ENCODE peak calls at places on chromosomes 11 and 22, in five cellular contexts. One of them, this sample, is unnamed.

GRCh38 chr22:38247713-38248112 is 25.1 kb downstream of the TMEM184B start:
- DNase-seq in GM06990: no peak
- DNase-seq in endothelial cell: no peak
- DNase-seq in effector memory CD4-positive, alpha-beta T cell: no peak
- DNase-seq in NCI-H1105 treated with DMSO at 0.1 percent for 48 hours: no peak
- DNase-seq in this sample: no peak

GRCh38 chr22:20953668-20954500 is 13.2 kb upstream of the AIFM3 start:
- DNase-seq in GM06990: no peak
- DNase-seq in NCI-H1105 treated with DMSO at 0.1 percent for 48 hours: no peak
- DNase-seq in endothelial cell: no peak
- DNase-seq in effector memory CD4-positive, alpha-beta T cell: no peak
- DNase-seq in this sample: no peak

GRCh38 chr11:64877390-64878222 is 815 bp downstream of the EHD1 start:
- DNase-seq in endothelial cell: no peak
- DNase-seq in GM06990: peak; percentile 55
- DNase-seq in effector memory CD4-positive, alpha-beta T cell: no peak
- DNase-seq in NCI-H1105 treated with DMSO at 0.1 percent for 48 hours: no peak
- DNase-seq in this sample: no peak

GRCh38 chr22:31327786-31328544 is 18.2 kb downstream of the PATZ1 start:
- DNase-seq in endothelial cell: no peak
- DNase-seq in NCI-H1105 treated with DMSO at 0.1 percent for 48 hours: no peak
- DNase-seq in GM06990: no peak
- DNase-seq in effector memory CD4-positive, alpha-beta T cell: no peak
- DNase-seq in this sample: no peak

GRCh38 chr11:10628506-10629236 is 60.2 kb upstream of the LYVE1 start:
- DNase-seq in GM06990: no peak
- DNase-seq in effector memory CD4-positive, alpha-beta T cell: no peak
- DNase-seq in endothelial cell: no peak
- DNase-seq in NCI-H1105 treated with DMSO at 0.1 percent for 48 hours: no peak
- DNase-seq in this sample: no peak

GRCh38 chr11:38814670-38815069 is 2216.6 kb upstream of the RAG2 start:
- DNase-seq in NCI-H1105 treated with DMSO at 0.1 percent for 48 hours: no peak
- DNase-seq in effector memory CD4-positive, alpha-beta T cell: no peak
- DNase-seq in endothelial cell: no peak
- DNase-seq in GM06990: no peak
- DNase-seq in this sample: no peak

GRCh38 chr11:111933872-111934271 is 3.3 kb upstream of the DIXDC1 start:
- DNase-seq in NCI-H1105 treated with DMSO at 0.1 percent for 48 hours: no peak
- DNase-seq in GM06990: no peak
- DNase-seq in effector memory CD4-positive, alpha-beta T cell: no peak
- DNase-seq in endothelial cell: no peak
- DNase-seq in this sample: no peak

GRCh38 chr11:69157156-69157821 is 1.6 kb downstream of the SMIM38 start:
- DNase-seq in NCI-H1105 treated with DMSO at 0.1 percent for 48 hours: peak; percentile 37
- DNase-seq in endothelial cell: no peak
- DNase-seq in effector memory CD4-positive, alpha-beta T cell: no peak
- DNase-seq in GM06990: peak; percentile 49
- DNase-seq in this sample: peak; percentile 59

GRCh38 chr11:19573666-19574065 is 139.0 kb upstream of the NAV2 start:
- DNase-seq in NCI-H1105 treated with DMSO at 0.1 percent for 48 hours: peak; percentile 38
- DNase-seq in effector memory CD4-positive, alpha-beta T cell: no peak
- DNase-seq in endothelial cell: no peak
- DNase-seq in GM06990: no peak
- DNase-seq in this sample: no peak

GRCh38 chr11:35211952-35212351 is 73.0 kb downstream of the CD44 start:
- DNase-seq in GM06990: no peak
- DNase-seq in NCI-H1105 treated with DMSO at 0.1 percent for 48 hours: no peak
- DNase-seq in endothelial cell: no peak
- DNase-seq in effector memory CD4-positive, alpha-beta T cell: no peak
- DNase-seq in this sample: no peak

GRCh38 chr11:1298695-1299492 is 10.5 kb downstream of the TOLLIP start:
- DNase-seq in endothelial cell: no peak
- DNase-seq in effector memory CD4-positive, alpha-beta T cell: no peak
- DNase-seq in NCI-H1105 treated with DMSO at 0.1 percent for 48 hours: no peak
- DNase-seq in GM06990: no peak
- DNase-seq in this sample: no peak

GRCh38 chr11:73215191-73216134 is 2.6 kb upstream of the P2RY2 start:
- DNase-seq in GM06990: no peak
- DNase-seq in effector memory CD4-positive, alpha-beta T cell: no peak
- DNase-seq in endothelial cell: no peak
- DNase-seq in NCI-H1105 treated with DMSO at 0.1 percent for 48 hours: no peak
- DNase-seq in this sample: no peak

GRCh38 chr11:72439455-72439854 is 5.1 kb upstream of the CLPB start:
- DNase-seq in NCI-H1105 treated with DMSO at 0.1 percent for 48 hours: no peak
- DNase-seq in effector memory CD4-positive, alpha-beta T cell: no peak
- DNase-seq in endothelial cell: no peak
- DNase-seq in GM06990: no peak
- DNase-seq in this sample: no peak

GRCh38 chr11:57321996-57322880 is 2.5 kb downstream of the TNKS1BP1 start:
- DNase-seq in endothelial cell: peak; percentile 61
- DNase-seq in NCI-H1105 treated with DMSO at 0.1 percent for 48 hours: no peak
- DNase-seq in effector memory CD4-positive, alpha-beta T cell: no peak
- DNase-seq in GM06990: no peak
- DNase-seq in this sample: peak; percentile 12

GRCh38 chr22:23970816-23971482 is 3.3 kb downstream of the DDT start:
- DNase-seq in endothelial cell: no peak
- DNase-seq in effector memory CD4-positive, alpha-beta T cell: no peak
- DNase-seq in GM06990: no peak
- DNase-seq in NCI-H1105 treated with DMSO at 0.1 percent for 48 hours: no peak
- DNase-seq in this sample: no peak

GRCh38 chr11:498297-499181 is 8.5 kb downstream of the RNH1 start:
- DNase-seq in effector memory CD4-positive, alpha-beta T cell: no peak
- DNase-seq in GM06990: no peak
- DNase-seq in endothelial cell: no peak
- DNase-seq in NCI-H1105 treated with DMSO at 0.1 percent for 48 hours: no peak
- DNase-seq in this sample: no peak

GRCh38 chr11:112345708-112346107 is 85.0 kb upstream of the PLET1 start:
- DNase-seq in endothelial cell: no peak
- DNase-seq in effector memory CD4-positive, alpha-beta T cell: no peak
- DNase-seq in GM06990: no peak
- DNase-seq in NCI-H1105 treated with DMSO at 0.1 percent for 48 hours: no peak
- DNase-seq in this sample: no peak

GRCh38 chr22:48885919-48886305 is 941.8 kb downstream of the BRD1 start:
- DNase-seq in NCI-H1105 treated with DMSO at 0.1 percent for 48 hours: peak; percentile 70
- DNase-seq in endothelial cell: no peak
- DNase-seq in GM06990: no peak
- DNase-seq in effector memory CD4-positive, alpha-beta T cell: no peak
- DNase-seq in this sample: peak; percentile 15

GRCh38 chr11:31492320-31492913 is 17.0 kb downstream of the IMMP1L start:
- DNase-seq in effector memory CD4-positive, alpha-beta T cell: no peak
- DNase-seq in endothelial cell: no peak
- DNase-seq in NCI-H1105 treated with DMSO at 0.1 percent for 48 hours: no peak
- DNase-seq in GM06990: no peak
- DNase-seq in this sample: no peak

GRCh38 chr11:76158394-76159302 is 47.7 kb downstream of the WNT11 start:
- DNase-seq in GM06990: no peak
- DNase-seq in effector memory CD4-positive, alpha-beta T cell: no peak
- DNase-seq in NCI-H1105 treated with DMSO at 0.1 percent for 48 hours: no peak
- DNase-seq in endothelial cell: no peak
- DNase-seq in this sample: no peak

GRCh38 chr11:66268953-66269906 is 791 bp downstream of the RAB1B start:
- DNase-seq in NCI-H1105 treated with DMSO at 0.1 percent for 48 hours: no peak
- DNase-seq in GM06990: no peak
- DNase-seq in effector memory CD4-positive, alpha-beta T cell: no peak
- DNase-seq in endothelial cell: no peak
- DNase-seq in this sample: no peak

GRCh38 chr11:79043726-79044125 is 397.1 kb downstream of the TENM4 start:
- DNase-seq in effector memory CD4-positive, alpha-beta T cell: no peak
- DNase-seq in GM06990: no peak
- DNase-seq in endothelial cell: no peak
- DNase-seq in NCI-H1105 treated with DMSO at 0.1 percent for 48 hours: no peak
- DNase-seq in this sample: no peak